ENCODE peak calls at places on chromosome 17, in eight cellular contexts. One of them, this sample, is unnamed.

GRCh38 chr17:332558-333322 is 19.9 kb downstream of the RPH3AL start:
- DNase-seq in skeletal muscle cell: no peak
- DNase-seq in colonic mucosa: no peak
- DNase-seq in endothelial cell of umbilical vein: no peak
- DNase-seq in neuronal stem cell: no peak
- DNase-seq in PC-9: no peak
- DNase-seq in heart right ventricle: peak
- DNase-seq in GM23338: no peak
- DNase-seq in this sample: no peak

GRCh38 chr17:76237859-76238313 is 2.4 kb downstream of the RNF157 start:
- DNase-seq in PC-9: no peak
- DNase-seq in heart right ventricle: no peak
- DNase-seq in neuronal stem cell: no peak
- DNase-seq in endothelial cell of umbilical vein: no peak
- DNase-seq in GM23338: no peak
- DNase-seq in colonic mucosa: no peak
- DNase-seq in skeletal muscle cell: no peak
- DNase-seq in this sample: peak

GRCh38 chr17:7707858-7708750 is 3.1 kb downstream of the EFNB3 start:
- DNase-seq in heart right ventricle: no peak
- DNase-seq in colonic mucosa: no peak
- DNase-seq in endothelial cell of umbilical vein: no peak
- DNase-seq in PC-9: no peak
- DNase-seq in skeletal muscle cell: no peak
- DNase-seq in GM23338: no peak
- DNase-seq in neuronal stem cell: no peak
- DNase-seq in this sample: no peak

GRCh38 chr17:48843172-48843900 is 12.5 kb downstream of the CALCOCO2 start:
- DNase-seq in GM23338: no peak
- DNase-seq in heart right ventricle: no peak
- DNase-seq in colonic mucosa: no peak
- DNase-seq in PC-9: no peak
- DNase-seq in endothelial cell of umbilical vein: no peak
- DNase-seq in skeletal muscle cell: peak
- DNase-seq in neuronal stem cell: no peak
- DNase-seq in this sample: no peak

GRCh38 chr17:77491921-77492445 is 351.2 kb downstream of the SEC14L1 start:
- DNase-seq in heart right ventricle: no peak
- DNase-seq in PC-9: no peak
- DNase-seq in neuronal stem cell: no peak
- DNase-seq in colonic mucosa: no peak
- DNase-seq in skeletal muscle cell: no peak
- DNase-seq in endothelial cell of umbilical vein: no peak
- DNase-seq in GM23338: no peak
- DNase-seq in this sample: no peak

GRCh38 chr17:29595107-29595942 is 2.4 kb downstream of the ANKRD13B start:
- DNase-seq in PC-9: no peak
- DNase-seq in GM23338: no peak
- DNase-seq in colonic mucosa: no peak
- DNase-seq in endothelial cell of umbilical vein: no peak
- DNase-seq in heart right ventricle: no peak
- DNase-seq in neuronal stem cell: no peak
- DNase-seq in skeletal muscle cell: no peak
- DNase-seq in this sample: no peak

GRCh38 chr17:6910987-6911603 is 79.6 kb upstream of the TEKT1 start:
- DNase-seq in PC-9: no peak
- DNase-seq in endothelial cell of umbilical vein: peak
- DNase-seq in neuronal stem cell: no peak
- DNase-seq in skeletal muscle cell: peak
- DNase-seq in colonic mucosa: no peak
- DNase-seq in heart right ventricle: no peak
- DNase-seq in GM23338: peak
- DNase-seq in this sample: peak

GRCh38 chr17:29112780-29113295 is 67.4 kb downstream of the MYO18A start:
- DNase-seq in skeletal muscle cell: peak
- DNase-seq in GM23338: no peak
- DNase-seq in PC-9: no peak
- DNase-seq in heart right ventricle: peak
- DNase-seq in neuronal stem cell: no peak
- DNase-seq in colonic mucosa: no peak
- DNase-seq in endothelial cell of umbilical vein: no peak
- DNase-seq in this sample: no peak

GRCh38 chr17:2990396-2990795 is 73.0 kb downstream of the OR1D5 start:
- DNase-seq in colonic mucosa: no peak
- DNase-seq in GM23338: no peak
- DNase-seq in heart right ventricle: no peak
- DNase-seq in neuronal stem cell: no peak
- DNase-seq in skeletal muscle cell: no peak
- DNase-seq in endothelial cell of umbilical vein: no peak
- DNase-seq in PC-9: no peak
- DNase-seq in this sample: no peak

GRCh38 chr17:37051839-37052238 is 103.1 kb downstream of the AATF start:
- DNase-seq in skeletal muscle cell: no peak
- DNase-seq in colonic mucosa: peak
- DNase-seq in neuronal stem cell: no peak
- DNase-seq in heart right ventricle: no peak
- DNase-seq in PC-9: no peak
- DNase-seq in endothelial cell of umbilical vein: no peak
- DNase-seq in GM23338: no peak
- DNase-seq in this sample: peak

GRCh38 chr17:82750241-82750905 is 1.5 kb upstream of the TBCD start:
- DNase-seq in PC-9: no peak
- DNase-seq in colonic mucosa: no peak
- DNase-seq in endothelial cell of umbilical vein: no peak
- DNase-seq in heart right ventricle: no peak
- DNase-seq in GM23338: peak
- DNase-seq in skeletal muscle cell: no peak
- DNase-seq in neuronal stem cell: no peak
- DNase-seq in this sample: no peak

GRCh38 chr17:82751571-82752370 is at the start of gene TBCD:
- DNase-seq in skeletal muscle cell: peak
- DNase-seq in endothelial cell of umbilical vein: peak
- DNase-seq in PC-9: peak
- DNase-seq in colonic mucosa: peak
- DNase-seq in GM23338: peak
- DNase-seq in neuronal stem cell: peak
- DNase-seq in heart right ventricle: peak
- DNase-seq in this sample: peak

GRCh38 chr17:82752371-82753200 is 721 bp downstream of the TBCD start:
- DNase-seq in neuronal stem cell: no peak
- DNase-seq in PC-9: peak
- DNase-seq in heart right ventricle: peak
- DNase-seq in skeletal muscle cell: no peak
- DNase-seq in colonic mucosa: peak
- DNase-seq in endothelial cell of umbilical vein: peak
- DNase-seq in GM23338: peak
- DNase-seq in this sample: no peak

GRCh38 chr17:82753201-82753464 is 1.3 kb downstream of the TBCD start:
- DNase-seq in skeletal muscle cell: no peak
- DNase-seq in endothelial cell of umbilical vein: no peak
- DNase-seq in GM23338: peak
- DNase-seq in heart right ventricle: no peak
- DNase-seq in colonic mucosa: no peak
- DNase-seq in neuronal stem cell: no peak
- DNase-seq in PC-9: no peak
- DNase-seq in this sample: no peak

GRCh38 chr17:82751171-82751570 is 694 bp upstream of the TBCD start:
- DNase-seq in colonic mucosa: no peak
- DNase-seq in neuronal stem cell: no peak
- DNase-seq in PC-9: no peak
- DNase-seq in skeletal muscle cell: no peak
- DNase-seq in heart right ventricle: no peak
- DNase-seq in GM23338: peak
- DNase-seq in endothelial cell of umbilical vein: no peak
- DNase-seq in this sample: no peak
- H3K4me3 ChIP-seq in colonic mucosa: peak
- H3K4me3 ChIP-seq in neuronal stem cell: peak
- H3K4me3 ChIP-seq in PC-9: peak
- H3K4me3 ChIP-seq in skeletal muscle cell: peak
- H3K4me3 ChIP-seq in heart right ventricle: peak
- H3K4me3 ChIP-seq in GM23338: peak
- H3K4me3 ChIP-seq in endothelial cell of umbilical vein: peak
- H3K4me3 ChIP-seq in this sample: peak

DNA sequence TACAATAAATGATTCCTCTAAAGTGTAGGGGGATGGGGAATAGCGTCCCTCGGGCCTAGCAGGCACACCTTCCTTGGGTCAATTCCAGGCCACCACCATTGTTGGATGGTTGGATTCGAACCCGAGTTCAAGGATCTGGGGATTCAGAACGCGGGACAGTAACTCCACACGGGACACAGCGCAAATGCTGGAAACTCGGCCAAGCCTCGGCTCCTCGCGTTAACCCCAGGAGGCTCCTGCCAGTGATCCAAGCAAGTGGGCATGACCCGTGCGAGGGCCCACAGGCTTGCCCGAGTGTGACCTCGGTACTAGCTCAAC is 589 bp downstream of the B9D1 start:
- DNase-seq in heart right ventricle: no peak
- DNase-seq in PC-9: no peak
- DNase-seq in GM23338: no peak
- DNase-seq in skeletal muscle cell: no peak
- DNase-seq in neuronal stem cell: no peak
- DNase-seq in colonic mucosa: no peak
- DNase-seq in endothelial cell of umbilical vein: no peak
- DNase-seq in this sample: no peak
- H3K4me3 ChIP-seq in heart right ventricle: peak
- H3K4me3 ChIP-seq in PC-9: peak
- H3K4me3 ChIP-seq in GM23338: peak
- H3K4me3 ChIP-seq in skeletal muscle cell: peak
- H3K4me3 ChIP-seq in neuronal stem cell: peak
- H3K4me3 ChIP-seq in colonic mucosa: peak
- H3K4me3 ChIP-seq in endothelial cell of umbilical vein: peak
- H3K4me3 ChIP-seq in this sample: peak

DNA sequence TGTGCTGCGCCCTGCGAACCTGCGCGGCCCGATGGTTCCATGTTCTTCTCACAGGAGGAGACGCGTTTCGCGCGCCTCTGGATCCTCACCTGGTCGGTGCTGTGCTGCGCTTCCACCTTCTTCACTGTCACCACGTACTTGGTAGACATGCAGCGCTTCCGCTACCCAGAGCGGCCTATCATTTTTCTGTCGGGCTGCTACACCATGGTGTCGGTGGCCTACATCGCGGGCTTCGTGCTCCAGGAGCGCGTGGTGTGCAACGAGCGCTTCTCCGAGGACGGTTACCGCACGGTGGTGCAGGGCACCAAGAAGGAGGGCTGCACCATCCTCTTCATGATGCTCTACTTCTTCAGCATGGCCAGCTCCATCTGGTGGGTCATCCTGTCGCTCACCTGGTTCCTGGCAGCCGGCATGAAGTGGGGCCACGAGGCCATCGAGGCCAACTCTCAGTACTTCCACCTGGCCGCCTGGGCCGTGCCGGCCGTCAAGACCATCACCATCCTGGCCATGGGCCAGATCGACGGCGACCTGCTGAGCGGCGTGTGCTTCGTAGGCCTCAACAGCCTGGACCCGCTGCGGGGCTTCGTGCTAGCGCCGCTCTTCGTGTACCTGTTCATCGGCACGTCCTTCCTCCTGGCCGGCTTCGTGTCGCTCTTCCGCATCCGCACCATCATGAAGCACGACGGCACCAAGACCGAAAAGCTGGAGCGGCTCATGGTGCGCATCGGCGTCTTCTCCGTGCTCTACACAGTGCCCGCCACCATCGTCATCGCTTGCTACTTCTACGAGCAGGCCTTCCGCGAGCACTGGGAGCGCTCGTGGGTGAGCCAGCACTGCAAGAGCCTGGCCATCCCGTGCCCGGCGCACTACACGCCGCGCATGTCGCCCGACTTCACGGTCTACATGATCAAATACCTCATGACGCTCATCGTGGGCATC is 1.3 kb downstream of the FZD2 start:
- DNase-seq in PC-9: no peak
- DNase-seq in heart right ventricle: no peak
- DNase-seq in skeletal muscle cell: no peak
- DNase-seq in neuronal stem cell: no peak
- DNase-seq in endothelial cell of umbilical vein: no peak
- DNase-seq in colonic mucosa: no peak
- DNase-seq in GM23338: peak
- DNase-seq in this sample: no peak
- H3K4me3 ChIP-seq in PC-9: peak
- H3K4me3 ChIP-seq in heart right ventricle: peak
- H3K4me3 ChIP-seq in skeletal muscle cell: peak
- H3K4me3 ChIP-seq in neuronal stem cell: peak
- H3K4me3 ChIP-seq in endothelial cell of umbilical vein: no peak
- H3K4me3 ChIP-seq in colonic mucosa: peak
- H3K4me3 ChIP-seq in GM23338: peak
- H3K4me3 ChIP-seq in this sample: peak

GRCh38 chr17:38912221-38912813 is 13.1 kb upstream of the LASP1NB start:
- DNase-seq in neuronal stem cell: no peak
- DNase-seq in skeletal muscle cell: no peak
- DNase-seq in heart right ventricle: peak
- DNase-seq in endothelial cell of umbilical vein: no peak
- DNase-seq in colonic mucosa: no peak
- DNase-seq in PC-9: no peak
- DNase-seq in GM23338: no peak
- DNase-seq in this sample: peak
- H3K4me3 ChIP-seq in neuronal stem cell: no peak
- H3K4me3 ChIP-seq in skeletal muscle cell: no peak
- H3K4me3 ChIP-seq in heart right ventricle: no peak
- H3K4me3 ChIP-seq in endothelial cell of umbilical vein: no peak
- H3K4me3 ChIP-seq in colonic mucosa: no peak
- H3K4me3 ChIP-seq in PC-9: no peak
- H3K4me3 ChIP-seq in GM23338: no peak
- H3K4me3 ChIP-seq in this sample: no peak

This sample was measured in hepatocyte.